ENCODE peak calls at places on chromosome 17, in four cellular contexts. K, B, O and P are unnamed samples.

GRCh38 chr17:46805771-46806170 is 12.7 kb downstream of the WNT3 start:
- DNase-seq in O (no peak), K (no peak), B (no peak), P (no peak)

GRCh38 chr17:37752482-37752881 is 7.6 kb upstream of the HNF1B start:
- DNase-seq in O (no peak), B (no peak), K (no peak), P (no peak)

GRCh38 chr17:75723201-75723930 is 2.1 kb downstream of the ITGB4 start:
- DNase-seq in K (no peak), B (no peak), O (no peak), P (no peak)

GRCh38 chr17:71983828-71984227 is 137.0 kb upstream of the SOX9 start:
- DNase-seq in K (no peak), B (no peak), O (peak), P (no peak)

GRCh38 chr17:37465058-37465616 is 24.6 kb upstream of the DUSP14 start:
- DNase-seq in O (no peak), K (no peak), B (no peak), P (no peak)

GRCh38 chr17:37848690-37849616 is 75.3 kb upstream of the TBC1D3K start:
- DNase-seq in B (no peak), K (no peak), O (no peak), P (no peak)

GRCh38 chr17:31538080-31538762 is 146.7 kb downstream of the RAB11FIP4 start:
- DNase-seq in B (no peak), K (no peak), O (no peak), P (no peak)

GRCh38 chr17:8436169-8436932 is 667 bp downstream of the NDEL1 start:
- DNase-seq in O (peak), B (peak), K (no peak), P (no peak)

GRCh38 chr17:69012895-69013805 is 47.6 kb downstream of the ABCA9 start:
- DNase-seq in O (no peak), B (no peak), K (no peak), P (no peak)

GRCh38 chr17:15124746-15125145 is 140.4 kb downstream of the PMP22 start:
- DNase-seq in B (no peak), K (no peak), O (no peak), P (no peak)

GRCh38 chr17:56297142-56297541 is 143.9 kb downstream of the ANKFN1 start:
- DNase-seq in B (peak), O (peak), K (no peak), P (no peak)

GRCh38 chr17:30363715-30364202 is 15.0 kb upstream of the CPD start:
- DNase-seq in O (peak), K (peak), B (no peak), P (no peak)

GRCh38 chr17:78044280-78044835 is 84.2 kb downstream of the TMC6 start:
- DNase-seq in B (no peak), O (no peak), K (no peak), P (no peak)

GRCh38 chr17:67753026-67753425 is 35.3 kb downstream of the NOL11 start:
- DNase-seq in O (no peak), K (no peak), B (no peak), P (no peak)

GRCh38 chr17:67998466-67998865 is 2.2 kb upstream of the C17orf58 start:
- DNase-seq in B (no peak), K (no peak), O (no peak), P (no peak)

GRCh38 chr17:9206989-9207317 is 185.6 kb downstream of the NTN1 start:
- DNase-seq in B (no peak), K (no peak), O (no peak), P (no peak)

GRCh38 chr17:77527836-77528505 is 387.2 kb downstream of the SEC14L1 start:
- DNase-seq in B (no peak), O (no peak), K (no peak), P (no peak)